ENCODE peak calls at places on chromosomes 16 and 17, in six cellular contexts. G is MCF 10A, A is DND-41, W is foreskin fibroblast, P is GM13976, N is lower leg skin. L is an unnamed sample.

GRCh38 chr17:55410722-55411462 is 10.7 kb downstream of the MMD start:
- DNase-seq in G (peak; percentile 73), W (peak; percentile 78), N (no peak), A (no peak), P (no peak), L (no peak)

GRCh38 chr17:69480197-69480596 is 65.7 kb downstream of the MAP2K6 start:
- DNase-seq in A (no peak), W (no peak), N (no peak), P (no peak), G (peak; percentile 68), L (no peak)

GRCh38 chr16:87956169-87956770 is 5.0 kb downstream of the BANP start:
- DNase-seq in N (no peak), P (peak; percentile 85), W (peak; percentile 82), A (peak; percentile 68), G (no peak), L (peak; percentile 92)

GRCh38 chr16:2075631-2076030 is 27.8 kb downstream of the TSC2 start:
- DNase-seq in P (no peak), W (no peak), N (no peak), G (no peak), A (no peak), L (no peak)

GRCh38 chr17:60559659-60559994 is 33.6 kb upstream of the APPBP2 start:
- DNase-seq in G (no peak), N (no peak), A (no peak), W (no peak), P (no peak), L (no peak)

GRCh38 chr17:44170499-44171201 is at the start of gene ASB16:
- DNase-seq in G (no peak), A (no peak), N (no peak), W (peak; percentile 59), P (no peak), L (no peak)

GRCh38 chr16:58195771-58196170 is 2.1 kb downstream of the CSNK2A2 start:
- DNase-seq in W (no peak), A (no peak), P (no peak), N (no peak), G (no peak), L (no peak)

GRCh38 chr17:50219345-50219744 is 17.9 kb upstream of the COL1A1 start:
- DNase-seq in G (peak; percentile 68), W (peak; percentile 88), P (no peak), A (no peak), N (no peak), L (no peak)

GRCh38 chr17:2034157-2034556 is 4.2 kb downstream of the DPH1 start:
- DNase-seq in N (no peak), A (no peak), P (peak; percentile 64), G (no peak), W (peak; percentile 70), L (no peak)

GRCh38 chr16:2365397-2365796 is 24.9 kb upstream of the ABCA3 start:
- DNase-seq in N (no peak), G (no peak), W (no peak), A (no peak), P (no peak), L (no peak)

GRCh38 chr16:3094289-3095027 is 4.6 kb downstream of the ZSCAN10 start:
- DNase-seq in G (peak; percentile 68), P (peak; percentile 78), A (peak; percentile 39), W (peak; percentile 52), N (no peak), L (peak; percentile 78)

GRCh38 chr17:31008374-31009035 is 37.7 kb downstream of the RNF135 start:
- DNase-seq in A (no peak), N (peak; percentile 90), W (peak; percentile 79), G (peak; percentile 61), P (peak; percentile 78), L (peak; percentile 58)

GRCh38 chr16:59252317-59252716 is 518.2 kb upstream of the GOT2 start:
- DNase-seq in W (no peak), G (no peak), N (no peak), A (no peak), P (no peak), L (no peak)
- TF ChIP-seq CTCF in W (no peak), G (no peak), N (no peak), A (no peak), P (no peak), L (no peak)

GRCh38 chr16:7233963-7234362 is 98.7 kb upstream of the RBFOX1 start:
- DNase-seq in G (no peak), N (no peak), A (no peak), W (no peak), P (no peak), L (no peak)
- TF ChIP-seq CTCF in G (no peak), N (no peak), A (no peak), W (no peak), P (no peak), L (no peak)

GRCh38 chr17:17295141-17295540 is 8.0 kb upstream of the NT5M start:
- DNase-seq in N (no peak), G (no peak), P (no peak), W (no peak), A (no peak), L (no peak)
- TF ChIP-seq CTCF in N (no peak), G (no peak), P (no peak), W (no peak), A (no peak), L (no peak)

DNA sequence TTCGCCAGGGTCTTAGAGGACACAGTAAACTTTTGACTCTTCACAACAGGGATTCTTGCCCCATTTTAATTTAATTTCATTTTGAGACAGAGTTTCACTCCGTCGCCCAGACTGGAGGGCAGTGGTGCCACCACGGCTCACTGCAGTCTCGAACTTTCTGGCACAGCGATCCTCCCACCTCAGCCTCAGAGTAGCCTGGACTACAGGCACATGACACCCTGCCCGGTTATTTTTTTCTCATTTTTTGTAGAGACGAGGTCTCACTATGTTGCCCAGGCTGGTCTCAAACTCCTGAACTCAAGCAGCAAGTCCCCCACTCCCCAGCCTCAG is 329 bp upstream of the NLE1 start:
- DNase-seq in P (no peak), W (no peak), N (no peak), G (no peak), A (no peak), L (no peak)
- TF ChIP-seq CTCF in P (no peak), W (no peak), N (no peak), G (no peak), A (no peak), L (peak; percentile 6)

GRCh38 chr17:57623620-57624019 is 121.5 kb downstream of the CCDC182 start:
- DNase-seq in P (peak; percentile 45), N (no peak), A (no peak), G (no peak), W (no peak), L (no peak)
- TF ChIP-seq CTCF in P (no peak), N (no peak), A (no peak), G (no peak), W (no peak), L (no peak)

GRCh38 chr17:13014801-13015200 is 3.0 kb downstream of the ELAC2 start:
- DNase-seq in G (no peak), N (peak; percentile 61), P (no peak), W (no peak), A (no peak), L (no peak)

GRCh38 chr17:13016881-13017622 is 775 bp downstream of the ELAC2 start:
- DNase-seq in N (peak; percentile 6), P (no peak), A (no peak), W (no peak), G (peak; percentile 22), L (no peak)

GRCh38 chr17:13017623-13018462 is at the start of gene ELAC2:
- DNase-seq in G (peak; percentile 99), P (peak; percentile 97), W (peak; percentile 99), A (peak; percentile 96), N (peak; percentile 99), L (peak; percentile 99)
- TF ChIP-seq CTCF in G (peak; percentile 13), P (no peak), W (no peak), A (no peak), N (no peak), L (no peak)

GRCh38 chr17:58331815-58332719 is 3.5 kb upstream of the TSPOAP1 start:
- DNase-seq in P (peak; percentile 87), N (peak; percentile 94), G (no peak), W (no peak), A (peak; percentile 98), L (peak; percentile 96)

GRCh38 chr17:58332720-58333395 is 4.3 kb upstream of the TSPOAP1 start:
- DNase-seq in W (no peak), N (no peak), P (no peak), A (peak; percentile 96), G (no peak), L (peak; percentile 88)

GRCh38 chr17:58329808-58330543 is 1.4 kb upstream of the TSPOAP1 start:
- DNase-seq in W (no peak), N (no peak), A (peak; percentile 58), G (no peak), P (no peak), L (peak; percentile 81)

GRCh38 chr17:58330544-58330996 is 2.0 kb upstream of the TSPOAP1 start:
- DNase-seq in W (no peak), A (peak; percentile 55), G (no peak), P (no peak), N (no peak), L (peak; percentile 62)

GRCh38 chr17:58330997-58331814 is 2.6 kb upstream of the TSPOAP1 start:
- DNase-seq in W (no peak), G (no peak), A (peak; percentile 89), N (no peak), P (no peak), L (peak; percentile 87)
- TF ChIP-seq CTCF in W (no peak), G (no peak), A (no peak), N (no peak), P (no peak), L (no peak)

DNA sequence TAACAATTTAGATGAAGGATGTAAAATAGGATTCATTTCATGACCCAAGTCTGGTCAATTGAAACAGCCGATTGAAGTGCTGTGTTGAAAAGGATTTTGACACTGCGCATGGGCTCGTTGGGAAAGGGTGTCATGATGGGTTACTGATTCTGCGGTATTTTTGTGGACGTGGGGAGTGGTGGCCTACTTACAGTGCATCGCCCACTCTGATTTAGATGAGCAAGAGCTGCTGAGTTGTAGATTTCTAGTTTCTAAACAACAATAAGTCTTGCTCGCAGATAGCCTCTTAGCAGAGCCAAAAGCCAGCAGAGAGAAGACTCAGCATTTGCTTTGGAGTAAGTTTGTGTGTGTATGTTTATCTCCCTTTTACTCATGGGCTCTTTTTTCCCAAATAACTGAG is 731.0 kb downstream of the MAF start:
- DNase-seq in N (no peak), P (no peak), A (no peak), G (no peak), W (no peak), L (no peak)
- TF ChIP-seq CTCF in N (no peak), P (no peak), A (no peak), G (no peak), W (no peak), L (no peak)

GRCh38 chr16:5054876-5055865 is 10.6 kb downstream of the C16orf89 start:
- DNase-seq in P (no peak), A (no peak), N (no peak), G (no peak), W (no peak), L (no peak)

GRCh38 chr16:5058476-5058875 is 7.3 kb downstream of the C16orf89 start:
- DNase-seq in G (no peak), W (peak; percentile 28), A (no peak), P (no peak), N (no peak), L (no peak)

GRCh38 chr16:5060073-5060641 is 5.6 kb downstream of the C16orf89 start:
- DNase-seq in P (no peak), A (no peak), W (no peak), N (no peak), G (no peak), L (no peak)

GRCh38 chr16:5059386-5060072 is 6.2 kb downstream of the C16orf89 start:
- DNase-seq in W (no peak), N (no peak), P (no peak), A (no peak), G (no peak), L (no peak)

GRCh38 chr16:5056347-5056746 is 9.4 kb downstream of the C16orf89 start:
- DNase-seq in A (peak; percentile 43), N (no peak), G (peak; percentile 37), W (peak; percentile 48), P (peak; percentile 78), L (peak; percentile 72)
- TF ChIP-seq CTCF in A (peak; percentile 60), N (no peak), G (peak; percentile 17), W (peak; percentile 45), P (peak; percentile 50), L (peak; percentile 65)